ENCODE peak calls at places on chromosomes 6 and 20, in five cellular contexts. N is SK-N-SH, Q is HepG2, V is K562, T is GM12878. R is an unnamed sample.

GRCh38 chr6:3999800-4000661 is 78.9 kb downstream of the FAM217A start:
- DNase-seq in V (no peak), T (no peak), N (no peak), Q (no peak), R (no peak)

GRCh38 chr6:26379236-26380139 is 3.4 kb upstream of the BTN2A2 start:
- DNase-seq in N (no peak), Q (no peak), T (no peak), V (no peak), R (no peak)

GRCh38 chr20:20034486-20034885 is 17.3 kb downstream of the NAA20 start:
- DNase-seq in Q (no peak), T (no peak), V (no peak), N (peak; percentile 41), R (no peak)

GRCh38 chr6:138722425-138723371 is 50.9 kb upstream of the CCDC28A start:
- DNase-seq in Q (peak; percentile 19), N (no peak), V (no peak), T (no peak), R (peak; percentile 92)

GRCh38 chr20:13102689-13103088 is 93.9 kb downstream of the SPTLC3 start:
- DNase-seq in V (no peak), Q (no peak), T (no peak), N (no peak), R (no peak)

GRCh38 chr6:134373282-134373922 is 55.5 kb upstream of the SGK1 start:
- DNase-seq in Q (no peak), T (peak; percentile 85), N (no peak), V (peak; percentile 59), R (no peak)

GRCh38 chr6:74369556-74369993 is 673.6 kb downstream of the CD109 start:
- DNase-seq in V (no peak), T (no peak), N (no peak), Q (no peak), R (no peak)

GRCh38 chr6:11810039-11810541 is 31.5 kb upstream of the ADTRP start:
- DNase-seq in Q (no peak), V (peak; percentile 60), N (no peak), T (no peak), R (no peak)

GRCh38 chr6:47727391-47727790 is 29.0 kb downstream of the ADGRF4 start:
- DNase-seq in Q (no peak), V (no peak), N (no peak), T (no peak), R (no peak)

GRCh38 chr6:111737065-111737521 is 131.4 kb upstream of the TRAF3IP2 start:
- DNase-seq in V (no peak), Q (peak; percentile 41), T (no peak), N (no peak), R (no peak)

GRCh38 chr6:26311385-26312095 is 53.5 kb upstream of the BTN3A2 start:
- DNase-seq in T (peak; percentile 83), V (peak; percentile 54), N (peak; percentile 17), Q (peak; percentile 82), R (peak; percentile 71)

GRCh38 chr20:9390441-9390840 is 123.9 kb upstream of the LAMP5 start:
- DNase-seq in Q (no peak), V (no peak), N (no peak), T (no peak), R (no peak)

GRCh38 chr6:53359843-53360834 is 11.4 kb upstream of the ELOVL5 start:
- DNase-seq in N (peak; percentile 25), V (no peak), T (no peak), Q (peak; percentile 83), R (no peak)

GRCh38 chr6:49516147-49516505 is 16.4 kb downstream of the GLYATL3 start:
- DNase-seq in V (no peak), T (no peak), N (no peak), Q (no peak), R (no peak)

GRCh38 chr6:162331911-162332310 is 395.7 kb downstream of the PRKN start:
- DNase-seq in T (no peak), V (no peak), Q (no peak), N (no peak), R (no peak)

GRCh38 chr6:101396552-101397173 is 3.2 kb downstream of the GRIK2 start:
- DNase-seq in V (peak; percentile 29), N (no peak), Q (peak; percentile 36), T (no peak), R (no peak)

GRCh38 chr6:34147906-34148701 is 2.2 kb upstream of the GRM4 start:
- DNase-seq in V (no peak), Q (no peak), T (no peak), N (no peak), R (no peak)

GRCh38 chr20:56626367-56627121 is 2.6 kb upstream of the TFAP2C start:
- DNase-seq in Q (no peak), T (no peak), V (peak; percentile 67), N (peak; percentile 74), R (peak; percentile 10)

GRCh38 chr6:128511518-128511917 is 8.9 kb downstream of the PTPRK start:
- DNase-seq in T (peak; percentile 27), V (no peak), N (no peak), Q (no peak), R (no peak)

GRCh38 chr6:91268941-91269340 is 682.1 kb upstream of the MAP3K7 start:
- DNase-seq in Q (no peak), N (no peak), V (no peak), T (no peak), R (no peak)

GRCh38 chr6:6843057-6843627 is 254.6 kb downstream of the LY86 start:
- DNase-seq in V (no peak), N (no peak), T (no peak), Q (no peak), R (no peak)

GRCh38 chr20:56987992-56988391 is 278.4 kb downstream of the BMP7 start:
- DNase-seq in T (no peak), N (no peak), Q (no peak), V (peak; percentile 55), R (no peak)

GRCh38 chr20:37361336-37361735 is 15.4 kb downstream of the SRC start:
- DNase-seq in Q (no peak), N (peak; percentile 26), V (no peak), T (no peak), R (no peak)

GRCh38 chr6:151254451-151255081 is 14.8 kb downstream of the AKAP12 start:
- DNase-seq in Q (no peak), V (no peak), T (no peak), N (no peak), R (no peak)

GRCh38 chr6:4611441-4612129 is 164.6 kb upstream of the CDYL start:
- DNase-seq in Q (no peak), V (no peak), N (no peak), T (no peak), R (no peak)

GRCh38 chr6:19705606-19706005 is 131.6 kb upstream of the ID4 start:
- DNase-seq in T (no peak), V (no peak), Q (no peak), N (no peak), R (no peak)

GRCh38 chr20:51767018-51767866 is 948 bp downstream of the ATP9A start:
- DNase-seq in Q (peak; percentile 83), N (peak; percentile 90), V (peak; percentile 38), T (no peak), R (peak; percentile 85)

GRCh38 chr20:568097-568864 is 24.7 kb upstream of the CSNK2A1 start:
- DNase-seq in V (peak; percentile 36), T (no peak), Q (no peak), N (no peak), R (no peak)

DNA sequence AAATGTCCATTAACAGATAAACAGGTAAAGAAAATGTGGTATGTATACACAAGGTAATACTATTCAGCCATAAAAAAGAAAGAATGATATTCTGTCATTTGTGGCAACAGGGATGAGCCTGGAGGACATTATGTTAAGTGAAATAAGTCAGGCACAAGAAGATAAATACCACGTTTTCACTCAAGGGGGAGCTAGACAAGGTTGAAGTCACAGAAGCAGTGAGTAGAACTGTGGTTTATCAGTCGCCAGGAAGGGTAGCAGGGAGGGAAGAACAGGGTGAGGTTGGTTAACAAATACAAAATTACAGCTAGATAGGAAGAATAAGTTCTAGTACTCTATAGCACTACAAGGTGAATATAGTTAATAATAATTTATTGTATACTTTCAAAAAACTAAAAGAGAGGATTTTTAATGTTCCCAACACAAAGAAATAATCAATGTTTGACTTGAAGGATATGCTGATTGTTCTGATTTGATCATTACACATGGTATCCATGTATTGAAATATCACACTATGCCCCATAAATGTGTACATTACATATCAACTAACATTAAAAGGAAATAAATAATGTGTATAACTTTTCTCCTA is 21.1 kb downstream of the RTN4IP1 start:
- DNase-seq in T (peak; percentile 40), Q (peak; percentile 79), V (peak; percentile 55), N (peak; percentile 51), R (peak; percentile 64)
- TF ChIP-seq ZBTB33 in T (no peak), Q (no peak), V (no peak), N (no peak), R (no peak)

GRCh38 chr6:13397359-13398080 is 69.2 kb upstream of the TBC1D7 start:
- DNase-seq in T (peak; percentile 68), N (no peak), V (no peak), Q (no peak), R (no peak)

GRCh38 chr6:13398421-13398994 is 70.2 kb upstream of the TBC1D7 start:
- DNase-seq in T (no peak), N (peak; percentile 24), V (no peak), Q (no peak), R (no peak)

GRCh38 chr6:13398081-13398406 is 69.7 kb upstream of the TBC1D7 start:
- DNase-seq in Q (no peak), T (no peak), N (no peak), V (no peak), R (no peak)

GRCh38 chr6:13396241-13396792 is 68.0 kb upstream of the TBC1D7 start:
- DNase-seq in N (no peak), Q (no peak), V (no peak), T (no peak), R (no peak)

DNA sequence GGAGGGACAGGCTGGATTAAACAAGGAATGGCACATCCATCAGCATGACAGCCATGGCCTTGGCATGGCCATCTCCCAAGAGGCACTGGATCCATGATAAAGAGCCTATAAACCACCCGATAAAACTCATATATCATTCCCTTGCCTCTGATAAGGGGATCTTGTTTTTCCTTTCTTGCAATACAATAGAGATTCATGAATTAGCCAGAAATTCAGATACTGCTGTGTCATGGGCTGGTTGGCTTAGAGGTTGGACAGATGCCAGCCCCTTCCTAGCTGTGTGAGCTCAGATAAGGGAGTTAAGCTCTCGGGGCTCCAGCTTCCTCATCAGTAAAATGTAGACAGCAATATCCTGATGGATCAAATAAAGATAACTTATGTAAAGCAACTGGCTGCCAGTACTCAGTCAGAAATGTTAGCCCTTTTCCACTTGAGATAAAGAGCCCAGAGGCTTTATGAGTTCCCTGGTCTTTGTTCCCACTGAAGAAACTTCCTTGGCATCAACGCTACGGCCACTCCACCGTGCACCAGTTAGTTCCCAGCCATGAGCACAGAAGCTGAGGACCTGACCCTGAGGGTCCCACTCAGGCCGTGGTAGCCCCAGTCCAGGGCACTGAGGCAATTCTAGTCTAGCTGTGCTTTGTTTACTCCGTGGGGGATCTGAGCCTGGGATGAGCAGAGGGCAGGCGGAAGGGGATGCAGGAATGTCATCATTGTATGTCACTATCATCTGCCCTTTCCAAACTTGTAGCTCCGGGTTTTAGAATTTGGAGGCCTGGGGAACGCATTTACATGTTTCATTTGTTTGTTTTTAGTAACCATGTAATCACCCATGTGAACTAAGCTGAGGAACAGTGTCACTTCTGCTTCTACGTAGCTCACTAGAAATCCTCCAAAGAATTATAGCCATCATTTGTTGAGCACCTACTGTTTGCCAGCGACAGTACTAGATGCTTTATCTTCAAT is 67.2 kb upstream of the TBC1D7 start:
- DNase-seq in Q (peak; percentile 59), T (no peak), V (peak; percentile 85), N (peak; percentile 65), R (no peak)
- TF ChIP-seq POLR2AphosphoS5 in Q (no peak), T (no peak), V (peak; percentile 91), N (peak; percentile 19), R (no peak)

GRCh38 chr20:24303393-24303792 is 166.0 kb upstream of the SYNDIG1 start:
- DNase-seq in Q (no peak), N (no peak), V (no peak), T (no peak), R (no peak)
- TF ChIP-seq ZBTB33 in Q (no peak), N (no peak), V (no peak), T (no peak), R (no peak)

GRCh38 chr6:135640048-135640447 is 142.5 kb upstream of the AHI1 start:
- DNase-seq in Q (no peak), T (no peak), N (no peak), V (no peak), R (no peak)
- TF ChIP-seq POLR2AphosphoS5 in Q (no peak), T (no peak), N (no peak), V (no peak), R (no peak)